ENCODE peak calls at places on chromosomes 12 and 14, in nine cellular contexts. H is HFFc6; C is stimulated activated CD4-positive, alpha-beta T cell treated with anti-CD3 and anti-CD28 coated beads, Interleukin-1b, Interleukin-23, amount 100 ng/mL, for 1 hour; N is HTR-8/SVneo; O is HT-29; P is activated CD8-positive, alpha-beta memory T cell treated with anti-CD3 and anti-CD28 coated beads for 1 hour; D is activated CD4-positive, CD25-positive, alpha-beta regulatory T cell; Z is AG04450; I is PC-9. L is an unnamed sample.

GRCh38 chr14:52936437-52936836 is 14.4 kb downstream of the FERMT2 start:
- DNase-seq in H (no peak), C (no peak), N (no peak), O (no peak), P (no peak), D (no peak), Z (no peak), I (no peak), L (no peak)

GRCh38 chr12:116910645-116911449 is at the start of gene FBXW8:
- DNase-seq in H (peak; percentile 61), C (peak; percentile 7), N (peak; percentile 82), O (peak; percentile 72), P (peak; percentile 39), D (peak; percentile 36), Z (peak; percentile 15), I (peak; percentile 61), L (peak; percentile 25)

GRCh38 chr12:108047130-108047550 is 81.9 kb upstream of the WSCD2 start:
- DNase-seq in H (no peak), C (no peak), N (no peak), O (no peak), P (no peak), D (no peak), Z (no peak), I (no peak), L (no peak)

GRCh38 chr14:102909462-102909861 is 13.0 kb upstream of the AMN start:
- DNase-seq in H (no peak), C (no peak), N (no peak), O (no peak), P (no peak), D (no peak), Z (no peak), I (no peak), L (no peak)

GRCh38 chr12:29073631-29074239 is 75.3 kb upstream of the FAR2 start:
- DNase-seq in H (peak; percentile 22), C (no peak), N (peak; percentile 4), O (peak; percentile 82), P (no peak), D (no peak), Z (peak; percentile 15), I (peak; percentile 42), L (no peak)

GRCh38 chr14:104341532-104342434 is 203.4 kb downstream of the KIF26A start:
- DNase-seq in H (no peak), C (no peak), N (peak; percentile 67), O (peak; percentile 83), P (no peak), D (no peak), Z (no peak), I (no peak), L (no peak)

GRCh38 chr12:2876431-2877046 is 435 bp downstream of the FOXM1 start:
- DNase-seq in H (peak; percentile 13), C (no peak), N (no peak), O (peak; percentile 39), P (no peak), D (no peak), Z (no peak), I (no peak), L (no peak)

GRCh38 chr12:93379432-93380308 is 1.9 kb downstream of the NUDT4 start:
- DNase-seq in H (no peak), C (no peak), N (no peak), O (peak; percentile 52), P (no peak), D (no peak), Z (no peak), I (no peak), L (no peak)

GRCh38 chr14:91103116-91103515 is 10.8 kb upstream of the DGLUCY start:
- DNase-seq in H (no peak), C (no peak), N (no peak), O (no peak), P (no peak), D (no peak), Z (no peak), I (no peak), L (no peak)

GRCh38 chr12:79681008-79681590 is 9.7 kb downstream of the PAWR start:
- DNase-seq in H (peak; percentile 39), C (no peak), N (no peak), O (no peak), P (no peak), D (no peak), Z (no peak), I (no peak), L (no peak)

GRCh38 chr12:26135571-26135970 is 10.7 kb upstream of the BHLHE41 start:
- DNase-seq in H (no peak), C (no peak), N (no peak), O (no peak), P (no peak), D (no peak), Z (no peak), I (peak; percentile 59), L (no peak)

GRCh38 chr14:60093088-60093487 is 1.4 kb downstream of the PCNX4 start:
- DNase-seq in H (no peak), C (no peak), N (no peak), O (no peak), P (no peak), D (no peak), Z (no peak), I (no peak), L (no peak)

GRCh38 chr12:118777550-118777949 is 203.8 kb upstream of the SRRM4 start:
- DNase-seq in H (no peak), C (no peak), N (no peak), O (no peak), P (no peak), D (no peak), Z (no peak), I (no peak), L (no peak)

GRCh38 chr14:28820677-28821076 is 54.1 kb downstream of the FOXG1 start:
- DNase-seq in H (no peak), C (no peak), N (no peak), O (no peak), P (no peak), D (no peak), Z (no peak), I (no peak), L (no peak)

GRCh38 chr12:93784339-93785086 is 107.3 kb downstream of the CRADD start:
- DNase-seq in H (peak; percentile 75), C (no peak), N (peak; percentile 19), O (peak; percentile 54), P (no peak), D (no peak), Z (no peak), I (peak; percentile 86), L (peak; percentile 80)

L was measured in breast epithelium.